ENCODE peak calls at places on chromosomes 6 and 20, in eight cellular contexts. D is HL-60, C is GM12865, U is A549, I is lower lobe of right lung, M is MCF 10A, Q is HFF-Myc, S is lower leg skin. X is an unnamed sample.

GRCh38 chr6:35497571-35498406 is 910 bp upstream of the TEAD3 start:
- DNase-seq in D (peak), C (no peak), U (peak), I (peak), M (peak), Q (peak), S (peak), X (peak)

GRCh38 chr6:24796616-24797290 is 2.0 kb downstream of the ARMH2 start:
- DNase-seq in D (no peak), C (no peak), U (no peak), I (no peak), M (no peak), Q (no peak), S (no peak), X (no peak)

GRCh38 chr20:24892522-24892921 is 56.5 kb upstream of the CST7 start:
- DNase-seq in D (no peak), C (no peak), U (no peak), I (no peak), M (no peak), Q (no peak), S (no peak), X (no peak)

GRCh38 chr6:21061892-21062291 is 527.6 kb downstream of the CDKAL1 start:
- DNase-seq in D (no peak), C (peak), U (no peak), I (no peak), M (peak), Q (no peak), S (no peak), X (no peak)

GRCh38 chr6:22081709-22082108 is 215.1 kb downstream of the PRL start:
- DNase-seq in D (no peak), C (peak), U (no peak), I (no peak), M (no peak), Q (no peak), S (no peak), X (no peak)

GRCh38 chr6:105058316-105058715 is 101.4 kb downstream of the LIN28B start:
- DNase-seq in D (no peak), C (no peak), U (no peak), I (no peak), M (no peak), Q (no peak), S (no peak), X (no peak)

GRCh38 chr6:47047479-47048411 is 5.6 kb upstream of the ADGRF1 start:
- DNase-seq in D (peak), C (peak), U (peak), I (no peak), M (peak), Q (peak), S (peak), X (peak)

GRCh38 chr20:31652917-31653385 is 15.2 kb downstream of the COX4I2 start:
- DNase-seq in D (no peak), C (no peak), U (no peak), I (no peak), M (peak), Q (peak), S (no peak), X (no peak)

GRCh38 chr6:5522147-5522546 is 260.8 kb downstream of the FARS2 start:
- DNase-seq in D (peak), C (peak), U (no peak), I (no peak), M (no peak), Q (no peak), S (no peak), X (no peak)

GRCh38 chr20:59825944-59826759 is 107.3 kb downstream of the SYCP2 start:
- DNase-seq in D (no peak), C (no peak), U (no peak), I (peak), M (peak), Q (no peak), S (peak), X (no peak)

GRCh38 chr20:50412499-50412898 is 97.7 kb upstream of the PTPN1 start:
- DNase-seq in D (no peak), C (no peak), U (no peak), I (no peak), M (no peak), Q (no peak), S (no peak), X (no peak)

GRCh38 chr6:150016324-150017185 is 8.8 kb downstream of the RAET1L start:
- DNase-seq in D (peak), C (peak), U (peak), I (no peak), M (peak), Q (peak), S (no peak), X (peak)

GRCh38 chr6:123594776-123595175 is 42.0 kb downstream of the TRDN start:
- DNase-seq in D (no peak), C (no peak), U (no peak), I (no peak), M (no peak), Q (no peak), S (no peak), X (no peak)

GRCh38 chr6:93036835-93037234 is 382.5 kb downstream of the EPHA7 start:
- DNase-seq in D (no peak), C (peak), U (no peak), I (no peak), M (peak), Q (no peak), S (no peak), X (no peak)

GRCh38 chr6:129748901-129749748 is 39.1 kb upstream of the ARHGAP18 start:
- DNase-seq in D (no peak), C (peak), U (no peak), I (no peak), M (peak), Q (no peak), S (no peak), X (no peak)

GRCh38 chr6:157550114-157550989 is 169.4 kb downstream of the ZDHHC14 start:
- DNase-seq in D (no peak), C (peak), U (no peak), I (no peak), M (no peak), Q (no peak), S (no peak), X (no peak)

GRCh38 chr6:73983367-73983766 is 287.4 kb downstream of the CD109 start:
- DNase-seq in D (no peak), C (no peak), U (no peak), I (no peak), M (no peak), Q (no peak), S (no peak), X (no peak)

GRCh38 chr20:17680836-17681740 is 954 bp downstream of the RRBP1 start:
- DNase-seq in D (peak), C (peak), U (peak), I (peak), M (peak), Q (no peak), S (peak), X (peak)

GRCh38 chr6:163415620-163416379 is 1.3 kb downstream of the QKI start:
- DNase-seq in D (peak), C (peak), U (peak), I (peak), M (peak), Q (no peak), S (peak), X (no peak)

GRCh38 chr6:96841241-96841824 is 4.1 kb upstream of the GPR63 start:
- DNase-seq in D (no peak), C (no peak), U (no peak), I (no peak), M (no peak), Q (no peak), S (no peak), X (no peak)

GRCh38 chr6:10315034-10315433 is 99.8 kb downstream of the TFAP2A start:
- DNase-seq in D (no peak), C (no peak), U (no peak), I (no peak), M (no peak), Q (no peak), S (no peak), X (peak)

GRCh38 chr6:47603995-47604394 is 94.4 kb upstream of the ADGRF4 start:
- DNase-seq in D (no peak), C (no peak), U (no peak), I (no peak), M (peak), Q (no peak), S (no peak), X (no peak)

GRCh38 chr20:2745936-2746635 is 53.5 kb downstream of the EBF4 start:
- DNase-seq in D (no peak), C (no peak), U (no peak), I (no peak), M (no peak), Q (no peak), S (no peak), X (no peak)

GRCh38 chr6:98845201-98846020 is 11.0 kb downstream of the POU3F2 start:
- DNase-seq in D (peak), C (peak), U (peak), I (peak), M (peak), Q (peak), S (peak), X (peak)

GRCh38 chr6:6379573-6379972 is 59.1 kb upstream of the F13A1 start:
- DNase-seq in D (no peak), C (no peak), U (no peak), I (no peak), M (no peak), Q (no peak), S (no peak), X (no peak)

GRCh38 chr6:35360349-35361138 is 18.2 kb downstream of the PPARD start:
- DNase-seq in D (peak), C (no peak), U (no peak), I (peak), M (peak), Q (no peak), S (no peak), X (no peak)

GRCh38 chr20:31897541-31897940 is 27.1 kb downstream of the TTLL9 start:
- DNase-seq in D (no peak), C (no peak), U (no peak), I (no peak), M (no peak), Q (no peak), S (no peak), X (no peak)

GRCh38 chr6:79404677-79405076 is 132.6 kb downstream of the LCA5 start:
- DNase-seq in D (no peak), C (no peak), U (no peak), I (no peak), M (no peak), Q (no peak), S (no peak), X (no peak)

GRCh38 chr20:20712474-20713243 is at the start of gene RALGAPA2:
- DNase-seq in D (peak), C (peak), U (peak), I (peak), M (peak), Q (peak), S (peak), X (peak)
- TF ChIP-seq CTCF in D (no peak), C (no peak), U (no peak), I (no peak), M (no peak), Q (no peak), S (no peak), X (no peak)

GRCh38 chr6:38493929-38494547 is 145.7 kb downstream of the BTBD9 start:
- DNase-seq in D (peak), C (peak), U (no peak), I (no peak), M (peak), Q (peak), S (peak), X (peak)

GRCh38 chr6:38489951-38490350 is 149.8 kb downstream of the BTBD9 start:
- DNase-seq in D (no peak), C (no peak), U (no peak), I (no peak), M (no peak), Q (peak), S (no peak), X (no peak)

GRCh38 chr6:38488876-38489275 is 150.9 kb downstream of the BTBD9 start:
- DNase-seq in D (no peak), C (no peak), U (no peak), I (no peak), M (no peak), Q (no peak), S (no peak), X (no peak)

GRCh38 chr6:38495511-38495910 is 144.2 kb downstream of the BTBD9 start:
- DNase-seq in D (no peak), C (peak), U (no peak), I (no peak), M (no peak), Q (no peak), S (no peak), X (no peak)

DNA sequence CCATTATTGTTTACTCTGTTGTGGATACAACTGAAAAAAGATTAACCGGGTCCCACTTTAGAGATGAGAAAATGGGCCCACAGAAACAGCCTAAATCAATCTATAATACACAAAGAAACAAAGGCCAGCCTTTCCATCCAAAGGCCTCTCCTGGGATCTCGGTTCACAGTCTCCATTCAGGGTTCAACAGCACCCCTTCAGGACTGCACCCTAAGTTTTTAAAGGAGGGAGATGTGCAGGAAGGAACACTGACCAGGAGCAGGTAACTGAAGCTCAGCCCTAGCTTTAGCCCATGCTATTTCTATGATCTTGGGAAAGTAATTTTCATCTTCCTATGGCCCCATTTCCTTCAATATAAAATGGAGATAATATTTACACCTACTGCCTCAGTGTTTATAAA is 147.7 kb downstream of the BTBD9 start:
- DNase-seq in D (no peak), C (no peak), U (no peak), I (no peak), M (no peak), Q (no peak), S (no peak), X (no peak)
- TF ChIP-seq CTCF in D (no peak), C (no peak), U (no peak), I (no peak), M (no peak), Q (no peak), S (no peak), X (no peak)

GRCh38 chr20:6074145-6074561 is 20.3 kb upstream of the LRRN4 start:
- DNase-seq in D (peak), C (peak), U (peak), I (no peak), M (peak), Q (no peak), S (no peak), X (peak)
- TF ChIP-seq CTCF in D (peak), C (peak), U (no peak), I (peak), M (no peak), Q (peak), S (no peak), X (peak)

GRCh38 chr6:29724937-29725869 is 2.0 kb downstream of the HLA-F start:
- DNase-seq in D (no peak), C (no peak), U (no peak), I (no peak), M (no peak), Q (no peak), S (no peak), X (no peak)

GRCh38 chr6:29723666-29724588 is 693 bp downstream of the HLA-F start:
- DNase-seq in D (no peak), C (peak), U (no peak), I (peak), M (no peak), Q (no peak), S (no peak), X (no peak)

GRCh38 chr6:29720863-29721262 is 2.4 kb upstream of the HLA-F start:
- DNase-seq in D (no peak), C (peak), U (no peak), I (no peak), M (no peak), Q (no peak), S (no peak), X (no peak)

GRCh38 chr6:29725981-29726380 is 2.7 kb downstream of the HLA-F start:
- DNase-seq in D (no peak), C (no peak), U (no peak), I (no peak), M (no peak), Q (no peak), S (no peak), X (no peak)

DNA sequence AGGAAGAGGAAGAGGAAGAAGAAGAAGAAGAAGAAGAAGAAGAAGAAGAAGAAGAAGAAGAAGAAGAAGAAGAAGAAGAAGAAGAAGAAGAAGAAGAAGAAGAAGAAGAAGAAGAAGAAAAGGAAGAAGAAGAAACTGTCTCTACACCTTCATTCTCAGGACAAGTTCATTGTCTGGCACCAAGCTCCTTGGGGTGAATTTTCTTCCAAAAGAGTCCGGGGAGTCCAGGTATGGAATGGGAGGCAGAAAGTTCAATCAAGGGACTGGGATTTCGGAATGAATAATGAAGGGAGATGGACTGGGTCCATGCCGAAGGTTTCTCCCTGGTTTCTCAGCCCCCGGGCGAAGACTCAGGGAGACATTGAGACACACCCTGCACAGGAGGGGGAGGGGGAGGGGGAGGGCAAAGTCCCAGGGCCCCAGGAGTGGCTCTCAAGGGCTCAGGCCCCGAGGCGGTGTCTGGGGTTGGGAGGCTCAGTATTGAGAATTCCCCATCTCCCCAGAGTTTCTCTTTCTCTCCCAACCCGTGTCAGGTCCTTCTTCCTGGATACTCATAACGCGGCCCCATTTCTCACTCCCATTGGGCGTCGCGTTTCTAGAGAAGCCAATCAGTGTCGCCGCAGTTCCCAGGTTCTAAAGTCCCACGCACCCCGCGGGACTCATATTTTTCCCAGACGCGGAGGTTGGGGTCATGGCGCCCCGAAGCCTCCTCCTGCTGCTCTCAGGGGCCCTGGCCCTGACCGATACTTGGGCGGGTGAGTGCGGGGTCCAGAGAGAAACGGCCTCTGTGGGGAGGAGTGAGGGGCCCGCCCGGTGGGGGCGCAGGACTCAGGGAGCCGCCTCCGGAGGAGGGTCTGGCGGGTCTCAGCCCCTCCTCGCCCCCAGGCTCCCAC is at the start of gene HLA-F:
- DNase-seq in D (peak), C (peak), U (peak), I (peak), M (peak), Q (no peak), S (peak), X (peak)
- TF ChIP-seq CTCF in D (no peak), C (no peak), U (no peak), I (no peak), M (no peak), Q (no peak), S (no peak), X (no peak)

DNA sequence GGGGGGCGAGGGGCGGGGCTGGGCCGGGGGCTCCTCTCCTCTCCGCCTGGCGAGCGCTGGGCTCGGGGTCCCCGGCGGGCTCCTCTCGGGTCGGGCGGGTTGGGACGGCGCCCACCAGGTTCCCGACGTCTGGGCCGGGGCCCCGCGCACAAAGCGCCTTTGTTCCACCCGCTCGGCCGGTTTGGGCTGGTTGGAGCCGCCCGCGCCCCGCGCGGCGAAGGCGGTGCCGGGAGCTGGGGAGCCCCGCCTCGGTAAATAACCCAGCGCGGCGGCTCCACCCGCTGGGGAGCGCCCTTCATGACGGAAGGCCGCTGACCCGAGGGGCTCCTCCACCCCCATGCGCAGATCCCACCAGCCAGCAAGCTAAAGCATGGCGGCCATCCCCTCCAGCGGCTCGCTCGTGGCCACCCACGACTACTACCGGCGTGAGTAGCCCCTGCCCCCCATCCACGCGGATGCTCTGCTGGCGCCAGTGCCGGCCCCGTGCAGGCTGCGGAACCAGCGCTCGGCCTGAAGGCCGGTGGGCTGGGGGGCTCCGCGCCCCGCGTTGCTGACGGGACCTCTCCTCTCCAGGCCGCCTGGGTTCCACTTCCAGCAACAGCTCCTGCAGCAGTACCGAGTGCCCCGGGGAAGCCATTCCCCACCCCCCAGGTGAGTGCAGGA is 505 bp downstream of the PPDPF start:
- DNase-seq in D (peak), C (peak), U (peak), I (peak), M (peak), Q (no peak), S (peak), X (peak)
- TF ChIP-seq CTCF in D (no peak), C (peak), U (no peak), I (peak), M (no peak), Q (no peak), S (no peak), X (peak)

DNA sequence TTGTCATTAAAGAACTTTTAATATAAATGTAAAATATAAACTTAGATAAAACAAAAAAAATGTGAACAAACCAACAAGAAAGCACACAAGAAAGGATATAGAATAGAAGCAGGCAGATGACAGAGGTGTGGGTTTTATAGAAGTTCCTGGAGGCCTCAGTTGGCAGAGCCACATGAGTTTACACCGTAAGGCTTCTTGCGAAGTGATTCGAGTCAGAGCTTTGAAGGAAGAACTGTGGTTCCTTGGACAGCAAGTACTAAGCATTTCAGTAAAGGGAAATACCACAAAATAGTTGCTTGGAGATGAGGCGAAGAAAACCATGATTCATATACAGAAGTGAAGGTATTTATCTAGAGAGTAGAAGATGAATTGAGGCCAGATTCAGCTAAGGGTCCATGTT is 207.9 kb upstream of the EYA4 start:
- DNase-seq in D (no peak), C (no peak), U (no peak), I (no peak), M (no peak), Q (no peak), S (no peak), X (no peak)
- TF ChIP-seq CTCF in D (no peak), C (no peak), U (no peak), I (no peak), M (no peak), Q (no peak), S (no peak), X (no peak)

GRCh38 chr6:139131736-139132285 is 3.1 kb upstream of the HECA start:
- DNase-seq in D (no peak), C (no peak), U (no peak), I (no peak), M (no peak), Q (no peak), S (no peak), X (no peak)
- TF ChIP-seq CTCF in D (no peak), C (no peak), U (no peak), I (no peak), M (no peak), Q (no peak), S (no peak), X (no peak)